ENCODE peak calls at places on chromosomes 4 and X, in four cellular contexts. One of them, this sample, is unnamed.

GRCh38 chrX:153953342-153953830 is 8.9 kb upstream of the RENBP start:
- DNase-seq in HFF-Myc: no peak
- DNase-seq in left lung: peak; percentile 67
- DNase-seq in HepG2: peak; percentile 14
- DNase-seq in this sample: no peak

GRCh38 chr4:30182786-30183185 is 537.4 kb upstream of the PCDH7 start:
- DNase-seq in HFF-Myc: no peak
- DNase-seq in HepG2: no peak
- DNase-seq in left lung: no peak
- DNase-seq in this sample: no peak

GRCh38 chrX:110131031-110131430 is 128.1 kb downstream of the TMEM164 start:
- DNase-seq in HFF-Myc: no peak
- DNase-seq in left lung: no peak
- DNase-seq in HepG2: no peak
- DNase-seq in this sample: no peak

GRCh38 chrX:15564981-15565579 is 35.7 kb downstream of the ACE2 start:
- DNase-seq in HFF-Myc: peak; percentile 33
- DNase-seq in HepG2: peak; percentile 20
- DNase-seq in left lung: peak; percentile 59
- DNase-seq in this sample: peak; percentile 62

GRCh38 chr4:123398151-123398802 is 1.7 kb downstream of the SPRY1 start:
- DNase-seq in left lung: peak; percentile 64
- DNase-seq in HepG2: no peak
- DNase-seq in HFF-Myc: no peak
- DNase-seq in this sample: no peak

GRCh38 chr4:17797808-17798207 is 12.7 kb downstream of the DCAF16 start:
- DNase-seq in left lung: no peak
- DNase-seq in HepG2: no peak
- DNase-seq in HFF-Myc: no peak
- DNase-seq in this sample: no peak

GRCh38 chrX:148385471-148385870 is 114.9 kb upstream of the AFF2 start:
- DNase-seq in HepG2: no peak
- DNase-seq in HFF-Myc: no peak
- DNase-seq in left lung: no peak
- DNase-seq in this sample: no peak

GRCh38 chr4:63528592-63528991 is 880.7 kb downstream of the TECRL start:
- DNase-seq in HFF-Myc: no peak
- DNase-seq in left lung: no peak
- DNase-seq in HepG2: no peak
- DNase-seq in this sample: no peak

GRCh38 chr4:176910646-176911045 is 117.9 kb upstream of the VEGFC start:
- DNase-seq in left lung: no peak
- DNase-seq in HepG2: no peak
- DNase-seq in HFF-Myc: no peak
- DNase-seq in this sample: no peak

GRCh38 chr4:61938250-61938846 is 738.2 kb downstream of the ADGRL3 start:
- DNase-seq in HFF-Myc: no peak
- DNase-seq in HepG2: no peak
- DNase-seq in left lung: no peak
- DNase-seq in this sample: no peak

GRCh38 chr4:85569730-85570299 is 94.9 kb downstream of the ARHGAP24 start:
- DNase-seq in left lung: no peak
- DNase-seq in HepG2: no peak
- DNase-seq in HFF-Myc: no peak
- DNase-seq in this sample: no peak

GRCh38 chrX:69741706-69742105 is 125.8 kb downstream of the EDA start:
- DNase-seq in HFF-Myc: no peak
- DNase-seq in HepG2: no peak
- DNase-seq in left lung: no peak
- DNase-seq in this sample: no peak

GRCh38 chr4:4820264-4820663 is 39.2 kb upstream of the MSX1 start:
- DNase-seq in left lung: no peak
- DNase-seq in HFF-Myc: no peak
- DNase-seq in HepG2: no peak
- DNase-seq in this sample: no peak

GRCh38 chr4:13546374-13546854 is 2.1 kb upstream of the NKX3-2 start:
- DNase-seq in left lung: no peak
- DNase-seq in HepG2: no peak
- DNase-seq in HFF-Myc: no peak
- DNase-seq in this sample: no peak

GRCh38 chr4:142088906-142089305 is 452.5 kb downstream of the IL15 start:
- DNase-seq in left lung: no peak
- DNase-seq in HepG2: no peak
- DNase-seq in HFF-Myc: no peak
- DNase-seq in this sample: no peak

GRCh38 chr4:186592961-186593586 is 37.7 kb upstream of the MTNR1A start:
- DNase-seq in HepG2: no peak
- DNase-seq in HFF-Myc: no peak
- DNase-seq in left lung: no peak
- DNase-seq in this sample: no peak

GRCh38 chr4:139605516-139605915 is 49.5 kb upstream of the SETD7 start:
- DNase-seq in HepG2: no peak
- DNase-seq in HFF-Myc: no peak
- DNase-seq in left lung: no peak
- DNase-seq in this sample: no peak

GRCh38 chr4:139607302-139608060 is 51.5 kb upstream of the SETD7 start:
- DNase-seq in HepG2: no peak
- DNase-seq in HFF-Myc: no peak
- DNase-seq in left lung: no peak
- DNase-seq in this sample: no peak

GRCh38 chr4:139603576-139604387 is 47.8 kb upstream of the SETD7 start:
- DNase-seq in HepG2: peak; percentile 67
- DNase-seq in HFF-Myc: peak; percentile 46
- DNase-seq in left lung: no peak
- DNase-seq in this sample: no peak

GRCh38 chr4:139609647-139610046 is 53.6 kb upstream of the SETD7 start:
- DNase-seq in HFF-Myc: no peak
- DNase-seq in HepG2: no peak
- DNase-seq in left lung: no peak
- DNase-seq in this sample: no peak

GRCh38 chr4:139606600-139607301 is 50.7 kb upstream of the SETD7 start:
- DNase-seq in HepG2: no peak
- DNase-seq in HFF-Myc: no peak
- DNase-seq in left lung: no peak
- DNase-seq in this sample: no peak
- H3K4me3 ChIP-seq in HepG2: no peak overlapping the region
- H3K4me3 ChIP-seq in HFF-Myc: no peak overlapping the region
- H3K4me3 ChIP-seq in left lung: peak overlapping the region; percentile 11
- H3K4me3 ChIP-seq in this sample: peak overlapping the region; percentile 16

GRCh38 chr4:10947898-10948297 is 263.3 kb upstream of the CLNK start:
- DNase-seq in left lung: no peak
- DNase-seq in HepG2: no peak
- DNase-seq in HFF-Myc: no peak
- DNase-seq in this sample: no peak

GRCh38 chr4:10944321-10944720 is 259.8 kb upstream of the CLNK start:
- DNase-seq in HepG2: no peak
- DNase-seq in left lung: no peak
- DNase-seq in HFF-Myc: no peak
- DNase-seq in this sample: no peak

GRCh38 chr4:10942166-10942565 is 257.6 kb upstream of the CLNK start:
- DNase-seq in HepG2: no peak
- DNase-seq in HFF-Myc: no peak
- DNase-seq in left lung: no peak
- DNase-seq in this sample: no peak
- H3K4me3 ChIP-seq in HepG2: no peak overlapping the region
- H3K4me3 ChIP-seq in HFF-Myc: no peak overlapping the region
- H3K4me3 ChIP-seq in left lung: no peak overlapping the region
- H3K4me3 ChIP-seq in this sample: no peak overlapping the region

DNA sequence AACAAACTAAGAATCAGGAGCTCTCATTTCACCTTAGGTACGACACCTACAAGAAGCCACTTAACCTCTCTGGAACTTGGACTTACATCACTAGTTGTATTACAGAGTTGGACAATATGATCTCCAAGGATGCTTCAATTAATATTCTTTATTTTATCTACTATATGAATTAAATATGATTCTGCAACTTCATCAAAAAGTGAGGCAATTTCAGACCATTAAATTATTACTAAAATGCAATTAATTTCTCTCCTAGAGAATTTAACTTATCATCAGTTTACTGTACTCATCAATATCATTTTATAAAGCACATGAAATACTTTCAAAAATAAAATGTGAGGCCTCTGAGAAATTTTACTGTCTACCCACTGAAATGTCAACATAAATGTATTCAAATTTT is 33.9 kb downstream of the SLC39A8 start:
- DNase-seq in HepG2: no peak
- DNase-seq in left lung: no peak
- DNase-seq in HFF-Myc: no peak
- DNase-seq in this sample: no peak
- H3K4me3 ChIP-seq in HepG2: no peak overlapping the region
- H3K4me3 ChIP-seq in left lung: no peak overlapping the region
- H3K4me3 ChIP-seq in HFF-Myc: no peak overlapping the region
- H3K4me3 ChIP-seq in this sample: no peak overlapping the region

GRCh38 chr4:48187813-48188212 is 53.8 kb upstream of the TXK start:
- DNase-seq in HepG2: no peak
- DNase-seq in left lung: no peak
- DNase-seq in HFF-Myc: no peak
- DNase-seq in this sample: no peak
- H3K4me3 ChIP-seq in HepG2: no peak overlapping the region
- H3K4me3 ChIP-seq in left lung: no peak overlapping the region
- H3K4me3 ChIP-seq in HFF-Myc: no peak overlapping the region
- H3K4me3 ChIP-seq in this sample: no peak overlapping the region

GRCh38 chr4:146333187-146333894 is 119.0 kb downstream of the REELD1 start:
- DNase-seq in HFF-Myc: peak; percentile 41
- DNase-seq in left lung: no peak
- DNase-seq in HepG2: peak; percentile 7
- DNase-seq in this sample: no peak
- H3K4me3 ChIP-seq in HFF-Myc: peak overlapping the region; percentile 16
- H3K4me3 ChIP-seq in left lung: no peak overlapping the region
- H3K4me3 ChIP-seq in HepG2: no peak overlapping the region
- H3K4me3 ChIP-seq in this sample: no peak overlapping the region

DNA sequence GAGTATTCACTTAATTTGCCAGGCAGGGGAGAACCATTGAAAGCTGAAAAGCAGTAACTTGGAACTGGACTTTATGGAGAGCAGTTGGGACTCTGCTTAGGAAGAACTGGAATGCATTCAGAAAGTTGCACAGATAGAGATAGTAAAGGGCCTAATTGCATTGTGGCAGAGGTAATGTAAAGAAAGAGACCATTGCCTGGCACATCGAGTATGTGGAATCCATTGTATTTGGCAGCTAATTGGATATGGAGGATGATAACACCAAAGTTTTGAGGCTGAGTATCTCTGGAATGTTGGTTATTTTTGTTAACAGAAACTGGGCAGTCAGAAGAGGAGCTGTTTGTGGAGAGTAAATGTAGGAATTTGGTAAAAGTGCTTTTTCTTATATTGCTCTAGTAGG is 169.9 kb downstream of the BMPR1B start:
- DNase-seq in left lung: no peak
- DNase-seq in HFF-Myc: no peak
- DNase-seq in HepG2: no peak
- DNase-seq in this sample: no peak
- H3K4me3 ChIP-seq in left lung: no peak overlapping the region
- H3K4me3 ChIP-seq in HFF-Myc: no peak overlapping the region
- H3K4me3 ChIP-seq in HepG2: no peak overlapping the region
- H3K4me3 ChIP-seq in this sample: no peak overlapping the region

This sample was measured in suprapubic skin.